ENCODE peak calls at places on chromosome 22, in six cellular contexts. W, M, T, X, Y and K are unnamed samples.

GRCh38 chr22:48188211-48188845 is 1425.9 kb downstream of the TBC1D22A start:
- DNase-seq in T (no peak), X (no peak), M (peak; percentile 19), W (no peak), Y (no peak), K (no peak)

GRCh38 chr22:50683086-50683993 is 10.7 kb downstream of the SHANK3 start:
- DNase-seq in T (no peak), Y (no peak), X (peak; percentile 16), M (no peak), W (no peak), K (no peak)

GRCh38 chr22:48738204-48738980 is 1089.3 kb downstream of the BRD1 start:
- DNase-seq in W (no peak), X (no peak), M (no peak), Y (no peak), T (no peak), K (no peak)

GRCh38 chr22:38431266-38432010 is 23.6 kb downstream of the KCNJ4 start:
- DNase-seq in T (no peak), M (no peak), W (no peak), Y (no peak), X (no peak), K (no peak)

GRCh38 chr22:30170126-30170525 is 76.4 kb downstream of the LIF start:
- DNase-seq in Y (no peak), W (no peak), T (no peak), M (no peak), X (no peak), K (no peak)

GRCh38 chr22:23090079-23090835 is 19.9 kb downstream of the GNAZ start:
- DNase-seq in W (no peak), T (no peak), Y (no peak), M (peak; percentile 62), X (no peak), K (no peak)

GRCh38 chr22:33884829-33885228 is 35.4 kb downstream of the LARGE1 start:
- DNase-seq in T (no peak), Y (no peak), X (no peak), M (no peak), W (no peak), K (no peak)

GRCh38 chr22:49449811-49450386 is 377.8 kb downstream of the BRD1 start:
- DNase-seq in Y (no peak), X (no peak), T (no peak), M (no peak), W (no peak), K (no peak)

GRCh38 chr22:31308181-31308580 is 15.9 kb upstream of the PIK3IP1 start:
- DNase-seq in M (no peak), X (no peak), Y (no peak), W (no peak), T (no peak), K (no peak)

GRCh38 chr22:46848227-46848626 is 85.8 kb downstream of the TBC1D22A start:
- DNase-seq in M (no peak), W (no peak), X (no peak), Y (no peak), T (no peak), K (no peak)

GRCh38 chr22:46846832-46847355 is 84.4 kb downstream of the TBC1D22A start:
- DNase-seq in Y (no peak), X (no peak), W (no peak), T (no peak), M (no peak), K (no peak)

GRCh38 chr22:46844606-46845210 is 82.3 kb downstream of the TBC1D22A start:
- DNase-seq in T (no peak), M (no peak), W (no peak), X (no peak), Y (no peak), K (no peak)

GRCh38 chr22:46845281-46846153 is 83.1 kb downstream of the TBC1D22A start:
- DNase-seq in Y (no peak), W (no peak), X (no peak), T (no peak), M (no peak), K (no peak)

DNA sequence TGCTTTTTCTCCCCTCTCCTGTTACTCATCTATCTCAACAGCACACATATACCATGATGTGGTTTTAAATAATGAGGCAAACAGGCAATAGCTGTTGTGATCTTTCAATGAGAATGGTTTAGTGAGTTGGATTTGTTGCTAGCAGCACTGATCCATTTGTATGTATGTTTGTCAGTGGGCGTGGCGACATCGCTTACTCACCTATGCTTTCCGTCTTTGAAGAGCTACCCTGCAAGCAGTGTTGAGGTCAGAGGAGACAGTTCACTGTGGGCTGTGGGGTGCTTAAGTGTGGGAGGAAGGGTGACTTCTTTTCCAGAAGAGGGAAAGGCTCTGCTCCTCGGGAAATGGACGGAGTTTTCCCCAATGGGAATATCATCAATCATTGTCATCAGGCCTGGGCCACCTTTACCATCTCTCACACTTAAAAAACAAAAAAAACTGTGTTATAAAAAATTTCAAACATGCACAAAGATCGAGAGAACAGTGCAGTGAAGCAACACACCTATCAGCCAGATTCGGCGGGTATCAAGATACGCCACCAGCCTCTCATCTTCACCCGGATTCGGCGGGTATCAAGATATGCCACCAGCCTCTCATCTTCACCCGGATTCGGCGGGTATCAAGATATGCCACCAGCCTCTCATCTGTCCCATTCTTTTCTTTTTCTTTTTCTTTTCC is 83.8 kb downstream of the TBC1D22A start:
- DNase-seq in M (no peak), X (no peak), T (no peak), W (no peak), Y (no peak), K (no peak)
- H3K36me3 ChIP-seq in M (no peaks in the 10 kb centered on the region), X (no peaks in the 10 kb centered on the region), T (no peaks in the 10 kb centered on the region), W (no peaks in the 10 kb centered on the region), Y (peaks cover 3% of the 10 kb centered on the region), K (no peaks in the 10 kb centered on the region)

GRCh38 chr22:46114518-46115387 is 35.6 kb upstream of the PPARA start:
- DNase-seq in X (no peak), T (no peak), M (no peak), W (no peak), Y (no peak), K (no peak)
- H3K27ac ChIP-seq in X (peak overlapping the region; percentile 86), T (peak overlapping the region; percentile 45), M (no peak overlapping the region), W (peak overlapping the region; percentile 70), Y (no peak overlapping the region), K (peak overlapping the region; percentile 2)

GRCh38 chr22:35872451-35872850 is 154.8 kb downstream of the APOL5 start:
- DNase-seq in Y (no peak), M (no peak), W (no peak), X (no peak), T (no peak), K (no peak)
- TF ChIP-seq POLR2AphosphoS5 in Y (no peak), M (no peak), W (no peak), X (no peak), T (no peak), K (no peak)

DNA sequence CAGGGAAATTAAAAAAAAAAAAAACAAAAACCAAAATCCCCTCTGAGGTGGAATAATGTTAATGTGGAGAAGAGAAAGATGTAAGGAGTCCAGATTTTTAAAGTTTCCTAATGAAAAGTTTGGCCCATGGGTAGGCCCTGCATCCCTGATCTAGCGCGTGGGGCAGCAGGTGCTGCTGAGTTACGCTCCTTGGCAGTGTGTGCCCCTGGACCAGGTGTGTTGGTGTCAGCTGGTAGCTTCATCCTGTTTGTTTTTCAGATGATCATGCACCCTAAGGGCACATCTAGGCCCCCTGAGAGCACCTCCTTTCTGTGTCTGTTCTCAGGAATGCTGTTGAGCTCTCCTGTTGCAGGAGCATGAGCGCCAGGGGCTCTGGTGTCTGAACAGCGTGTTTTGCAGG is 6.7 kb downstream of the DGCR8 start:
- DNase-seq in X (no peak), W (no peak), T (no peak), M (no peak), Y (no peak), K (no peak)
- H3K36me3 ChIP-seq in X (peaks cover 60% of the 10 kb centered on the region), W (no peaks in the 10 kb centered on the region), T (peaks cover 60% of the 10 kb centered on the region), M (peaks cover 96% of the 10 kb centered on the region), Y (peaks cover 45% of the 10 kb centered on the region), K (peaks cover 71% of the 10 kb centered on the region)